ENCODE peak calls at places on chromosome 13, in ten cellular contexts. One of them, this sample, is unnamed.

GRCh38 chr13:109204252-109204651 is 574.8 kb downstream of the MYO16 start:
- DNase-seq in lung: no peak
- DNase-seq in retinal pigment epithelial cell: no peak
- DNase-seq in fibroblast of pulmonary artery: no peak
- DNase-seq in SK-N-SH: no peak
- DNase-seq in cardiac fibroblast: peak; percentile 30
- DNase-seq in thoracic aorta: no peak
- DNase-seq in fibroblast of lung: peak; percentile 18
- DNase-seq in endodermal cell: no peak
- DNase-seq in testis: no peak
- DNase-seq in this sample: no peak

GRCh38 chr13:22009500-22009899 is 338.6 kb downstream of the FGF9 start:
- DNase-seq in lung: no peak
- DNase-seq in retinal pigment epithelial cell: no peak
- DNase-seq in fibroblast of pulmonary artery: no peak
- DNase-seq in SK-N-SH: no peak
- DNase-seq in cardiac fibroblast: no peak
- DNase-seq in thoracic aorta: no peak
- DNase-seq in fibroblast of lung: no peak
- DNase-seq in endodermal cell: no peak
- DNase-seq in testis: peak; percentile 20
- DNase-seq in this sample: no peak

GRCh38 chr13:26074706-26075105 is 22.9 kb upstream of the SHISA2 start:
- DNase-seq in lung: no peak
- DNase-seq in retinal pigment epithelial cell: no peak
- DNase-seq in fibroblast of pulmonary artery: peak; percentile 33
- DNase-seq in SK-N-SH: no peak
- DNase-seq in cardiac fibroblast: peak; percentile 65
- DNase-seq in thoracic aorta: no peak
- DNase-seq in fibroblast of lung: no peak
- DNase-seq in endodermal cell: no peak
- DNase-seq in testis: peak; percentile 22
- DNase-seq in this sample: peak; percentile 41

GRCh38 chr13:42000836-42001235 is 39.9 kb upstream of the VWA8 start:
- DNase-seq in lung: no peak
- DNase-seq in retinal pigment epithelial cell: peak; percentile 9
- DNase-seq in fibroblast of pulmonary artery: no peak
- DNase-seq in SK-N-SH: no peak
- DNase-seq in cardiac fibroblast: no peak
- DNase-seq in thoracic aorta: no peak
- DNase-seq in fibroblast of lung: no peak
- DNase-seq in endodermal cell: no peak
- DNase-seq in testis: no peak
- DNase-seq in this sample: no peak

GRCh38 chr13:90801621-90802020 is 545.9 kb upstream of the MIR17HG start:
- DNase-seq in lung: no peak
- DNase-seq in retinal pigment epithelial cell: no peak
- DNase-seq in fibroblast of pulmonary artery: no peak
- DNase-seq in SK-N-SH: no peak
- DNase-seq in cardiac fibroblast: no peak
- DNase-seq in thoracic aorta: no peak
- DNase-seq in fibroblast of lung: no peak
- DNase-seq in endodermal cell: no peak
- DNase-seq in testis: no peak
- DNase-seq in this sample: no peak

GRCh38 chr13:87444135-87444534 is 227.0 kb upstream of the SLITRK5 start:
- DNase-seq in lung: no peak
- DNase-seq in retinal pigment epithelial cell: no peak
- DNase-seq in fibroblast of pulmonary artery: no peak
- DNase-seq in SK-N-SH: no peak
- DNase-seq in cardiac fibroblast: no peak
- DNase-seq in thoracic aorta: no peak
- DNase-seq in fibroblast of lung: no peak
- DNase-seq in endodermal cell: no peak
- DNase-seq in testis: no peak
- DNase-seq in this sample: no peak

GRCh38 chr13:85590231-85590931 is 208.8 kb downstream of the SLITRK6 start:
- DNase-seq in lung: no peak
- DNase-seq in retinal pigment epithelial cell: peak; percentile 32
- DNase-seq in fibroblast of pulmonary artery: peak; percentile 6
- DNase-seq in SK-N-SH: no peak
- DNase-seq in cardiac fibroblast: no peak
- DNase-seq in thoracic aorta: no peak
- DNase-seq in fibroblast of lung: peak; percentile 19
- DNase-seq in endodermal cell: no peak
- DNase-seq in testis: no peak
- DNase-seq in this sample: peak; percentile 7

GRCh38 chr13:74278901-74279300 is 144.7 kb upstream of the KLF12 start:
- DNase-seq in lung: no peak
- DNase-seq in retinal pigment epithelial cell: no peak
- DNase-seq in fibroblast of pulmonary artery: no peak
- DNase-seq in SK-N-SH: no peak
- DNase-seq in cardiac fibroblast: no peak
- DNase-seq in thoracic aorta: no peak
- DNase-seq in fibroblast of lung: no peak
- DNase-seq in endodermal cell: no peak
- DNase-seq in testis: no peak
- DNase-seq in this sample: no peak

GRCh38 chr13:51588406-51588949 is 4.2 kb downstream of the WDFY2 start:
- DNase-seq in lung: no peak
- DNase-seq in retinal pigment epithelial cell: no peak
- DNase-seq in fibroblast of pulmonary artery: no peak
- DNase-seq in SK-N-SH: no peak
- DNase-seq in cardiac fibroblast: no peak
- DNase-seq in thoracic aorta: no peak
- DNase-seq in fibroblast of lung: no peak
- DNase-seq in endodermal cell: no peak
- DNase-seq in testis: peak; percentile 80
- DNase-seq in this sample: no peak

GRCh38 chr13:95193509-95194230 is 107.6 kb downstream of the ABCC4 start:
- DNase-seq in lung: no peak
- DNase-seq in retinal pigment epithelial cell: no peak
- DNase-seq in fibroblast of pulmonary artery: no peak
- DNase-seq in SK-N-SH: no peak
- DNase-seq in cardiac fibroblast: no peak
- DNase-seq in thoracic aorta: no peak
- DNase-seq in fibroblast of lung: no peak
- DNase-seq in endodermal cell: no peak
- DNase-seq in testis: no peak
- DNase-seq in this sample: no peak

DNA sequence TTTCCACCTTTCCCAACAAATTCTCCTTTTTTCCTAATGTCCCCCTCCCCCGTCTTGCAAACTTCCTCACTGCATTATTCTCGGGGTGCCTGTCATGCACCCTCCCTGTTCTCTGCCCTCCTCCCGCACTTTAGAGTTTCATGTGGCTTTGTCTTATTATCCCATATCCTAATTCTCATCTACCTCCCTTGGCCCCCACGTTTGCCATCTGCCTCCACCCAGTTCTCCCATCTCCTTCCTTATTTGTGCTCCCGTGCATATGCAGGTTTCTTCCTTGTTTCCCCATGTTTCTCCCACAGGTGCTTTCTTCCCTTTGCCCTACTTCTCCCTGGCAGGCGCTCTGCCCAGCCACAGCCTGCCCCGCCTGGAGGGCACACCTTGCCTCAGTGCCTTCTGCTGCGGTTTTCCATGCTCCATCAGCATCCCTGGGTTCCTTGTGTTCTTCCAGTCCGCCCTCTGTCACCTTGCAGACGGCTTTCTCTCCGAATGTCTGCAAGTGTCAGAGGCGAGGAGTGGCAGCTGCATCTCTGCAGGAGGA is 1.5 kb downstream of the SPATA13 start:
- DNase-seq in lung: no peak
- DNase-seq in retinal pigment epithelial cell: no peak
- DNase-seq in fibroblast of pulmonary artery: no peak
- DNase-seq in SK-N-SH: no peak
- DNase-seq in cardiac fibroblast: no peak
- DNase-seq in thoracic aorta: no peak
- DNase-seq in fibroblast of lung: no peak
- DNase-seq in endodermal cell: no peak
- DNase-seq in testis: no peak
- DNase-seq in this sample: no peak
- H3K4me3 ChIP-seq in lung: peak overlapping the region; percentile 75
- H3K4me3 ChIP-seq in retinal pigment epithelial cell: peak overlapping the region; percentile 77
- H3K4me3 ChIP-seq in fibroblast of pulmonary artery: peak overlapping the region; percentile 81
- H3K4me3 ChIP-seq in SK-N-SH: no peak overlapping the region
- H3K4me3 ChIP-seq in cardiac fibroblast: no peak overlapping the region
- H3K4me3 ChIP-seq in thoracic aorta: no peak overlapping the region
- H3K4me3 ChIP-seq in fibroblast of lung: peak overlapping the region; percentile 67
- H3K4me3 ChIP-seq in endodermal cell: peak overlapping the region; percentile 89
- H3K4me3 ChIP-seq in testis: no peak overlapping the region
- H3K4me3 ChIP-seq in this sample: no peak overlapping the region

DNA sequence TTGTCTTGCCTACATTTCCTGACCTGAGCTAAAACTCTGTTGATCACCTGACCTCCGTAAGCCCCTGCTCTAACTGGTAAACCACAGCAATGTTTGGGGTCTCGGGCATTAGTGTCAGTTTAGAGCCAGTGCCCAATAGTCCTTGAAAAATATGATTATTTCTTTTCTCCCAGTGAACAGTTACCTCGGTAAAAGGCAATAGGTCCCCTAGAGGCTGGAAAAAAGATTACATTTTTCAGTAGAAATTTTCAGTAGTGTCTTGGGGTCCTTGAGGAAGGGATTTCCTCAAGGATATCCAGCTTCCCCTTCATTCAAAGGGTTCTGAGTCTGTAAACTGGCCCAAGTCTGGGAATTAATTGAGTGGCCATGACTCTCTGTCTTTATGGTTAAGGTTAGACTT is 177.5 kb downstream of the SLC7A1 start:
- DNase-seq in lung: no peak
- DNase-seq in retinal pigment epithelial cell: no peak
- DNase-seq in fibroblast of pulmonary artery: no peak
- DNase-seq in SK-N-SH: no peak
- DNase-seq in cardiac fibroblast: no peak
- DNase-seq in thoracic aorta: no peak
- DNase-seq in fibroblast of lung: no peak
- DNase-seq in endodermal cell: no peak
- DNase-seq in testis: no peak
- DNase-seq in this sample: no peak
- TF ChIP-seq CTCF in lung: no peak
- TF ChIP-seq CTCF in retinal pigment epithelial cell: peak; percentile 9
- TF ChIP-seq CTCF in fibroblast of pulmonary artery: peak; percentile 4
- TF ChIP-seq CTCF in SK-N-SH: peak; percentile 23
- TF ChIP-seq CTCF in cardiac fibroblast: no peak
- TF ChIP-seq CTCF in thoracic aorta: no peak
- TF ChIP-seq CTCF in fibroblast of lung: no peak
- TF ChIP-seq CTCF in endodermal cell: peak; percentile 67
- TF ChIP-seq CTCF in testis: peak; percentile 12
- TF ChIP-seq CTCF in this sample: peak; percentile 32

GRCh38 chr13:50001287-50001686 is 4.4 kb downstream of the TRIM13 start:
- DNase-seq in lung: no peak
- DNase-seq in retinal pigment epithelial cell: no peak
- DNase-seq in fibroblast of pulmonary artery: no peak
- DNase-seq in SK-N-SH: no peak
- DNase-seq in cardiac fibroblast: no peak
- DNase-seq in thoracic aorta: no peak
- DNase-seq in fibroblast of lung: no peak
- DNase-seq in endodermal cell: no peak
- DNase-seq in testis: no peak
- DNase-seq in this sample: peak; percentile 29

GRCh38 chr13:49996951-49997895 is at the start of gene TRIM13:
- DNase-seq in lung: peak; percentile 87
- DNase-seq in retinal pigment epithelial cell: peak; percentile 74
- DNase-seq in fibroblast of pulmonary artery: peak; percentile 92
- DNase-seq in SK-N-SH: peak; percentile 72
- DNase-seq in cardiac fibroblast: peak; percentile 93
- DNase-seq in thoracic aorta: peak; percentile 65
- DNase-seq in fibroblast of lung: peak; percentile 93
- DNase-seq in endodermal cell: peak; percentile 94
- DNase-seq in testis: peak; percentile 94
- DNase-seq in this sample: peak; percentile 95

GRCh38 chr13:49996166-49996915 is 501 bp upstream of the TRIM13 start:
- DNase-seq in lung: peak; percentile 93
- DNase-seq in retinal pigment epithelial cell: peak; percentile 70
- DNase-seq in fibroblast of pulmonary artery: peak; percentile 95
- DNase-seq in SK-N-SH: peak; percentile 96
- DNase-seq in cardiac fibroblast: peak; percentile 92
- DNase-seq in thoracic aorta: peak; percentile 54
- DNase-seq in fibroblast of lung: peak; percentile 93
- DNase-seq in endodermal cell: peak; percentile 95
- DNase-seq in testis: peak; percentile 92
- DNase-seq in this sample: peak; percentile 96

GRCh38 chr13:49997935-49998334 is 1.1 kb downstream of the TRIM13 start:
- DNase-seq in lung: no peak
- DNase-seq in retinal pigment epithelial cell: no peak
- DNase-seq in fibroblast of pulmonary artery: no peak
- DNase-seq in SK-N-SH: no peak
- DNase-seq in cardiac fibroblast: peak; percentile 11
- DNase-seq in thoracic aorta: no peak
- DNase-seq in fibroblast of lung: peak; percentile 22
- DNase-seq in endodermal cell: no peak
- DNase-seq in testis: no peak
- DNase-seq in this sample: no peak

DNA sequence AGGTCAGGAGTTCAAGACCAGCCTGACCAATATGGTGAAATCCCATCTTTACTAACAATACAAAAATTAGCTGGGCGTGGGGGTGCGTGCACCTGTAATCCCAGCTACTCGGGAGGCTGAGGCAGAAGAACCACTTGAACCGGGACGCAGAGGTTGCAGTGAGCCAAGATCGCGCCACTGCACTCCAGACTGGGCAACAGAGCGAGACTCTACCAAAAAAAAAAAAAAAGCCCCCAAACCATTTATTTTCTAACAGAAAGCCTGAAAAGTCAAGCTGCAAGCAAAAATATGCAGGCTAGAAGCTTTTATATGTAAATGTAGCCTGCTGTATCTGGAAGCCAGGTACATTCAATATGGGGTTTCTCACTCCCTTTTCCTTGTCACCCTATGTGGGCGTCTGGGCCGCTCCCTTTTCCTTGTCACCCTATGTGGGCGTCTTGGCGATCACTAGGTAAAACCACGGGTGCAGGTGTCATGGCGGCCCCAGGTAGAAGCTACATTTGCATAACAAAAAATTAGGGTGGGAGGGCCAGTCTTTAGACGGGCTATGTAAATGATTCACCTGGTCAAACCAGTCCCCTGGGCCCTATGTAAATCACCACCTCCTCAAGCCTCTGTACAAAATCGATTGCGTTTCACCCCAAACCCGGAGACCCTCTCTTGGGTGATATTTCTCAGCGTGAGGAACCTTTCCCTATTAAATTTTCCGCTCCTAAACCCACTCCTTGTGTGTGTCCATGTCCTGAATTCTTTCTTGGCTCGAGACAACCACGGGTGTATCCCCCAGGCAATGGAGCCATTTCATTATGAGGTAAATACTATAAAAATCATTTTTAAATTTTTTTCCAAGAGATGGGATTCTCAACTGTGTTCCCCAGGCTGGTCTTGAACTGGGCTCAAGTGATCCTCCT is 2.1 kb downstream of the TRIM13 start:
- DNase-seq in lung: no peak
- DNase-seq in retinal pigment epithelial cell: no peak
- DNase-seq in fibroblast of pulmonary artery: no peak
- DNase-seq in SK-N-SH: no peak
- DNase-seq in cardiac fibroblast: no peak
- DNase-seq in thoracic aorta: no peak
- DNase-seq in fibroblast of lung: no peak
- DNase-seq in endodermal cell: peak; percentile 83
- DNase-seq in testis: no peak
- DNase-seq in this sample: no peak
- H3K4me3 ChIP-seq in lung: no peak overlapping the region
- H3K4me3 ChIP-seq in retinal pigment epithelial cell: peak overlapping the region; percentile 71
- H3K4me3 ChIP-seq in fibroblast of pulmonary artery: peak overlapping the region; percentile 86
- H3K4me3 ChIP-seq in SK-N-SH: peak overlapping the region; percentile 94
- H3K4me3 ChIP-seq in cardiac fibroblast: peak overlapping the region; percentile 87
- H3K4me3 ChIP-seq in thoracic aorta: peak overlapping the region; percentile 82
- H3K4me3 ChIP-seq in fibroblast of lung: peak overlapping the region; percentile 95
- H3K4me3 ChIP-seq in endodermal cell: peak overlapping the region; percentile 98
- H3K4me3 ChIP-seq in testis: no peak overlapping the region
- H3K4me3 ChIP-seq in this sample: peak overlapping the region; percentile 88

GRCh38 chr13:46962286-46962941 is 65.6 kb upstream of the HTR2A start:
- DNase-seq in lung: no peak
- DNase-seq in retinal pigment epithelial cell: peak; percentile 20
- DNase-seq in fibroblast of pulmonary artery: peak; percentile 8
- DNase-seq in SK-N-SH: no peak
- DNase-seq in cardiac fibroblast: peak; percentile 37
- DNase-seq in thoracic aorta: no peak
- DNase-seq in fibroblast of lung: peak; percentile 31
- DNase-seq in endodermal cell: no peak
- DNase-seq in testis: no peak
- DNase-seq in this sample: peak; percentile 41
- TF ChIP-seq CTCF in lung: no peak
- TF ChIP-seq CTCF in retinal pigment epithelial cell: peak; percentile 63
- TF ChIP-seq CTCF in fibroblast of pulmonary artery: peak; percentile 49
- TF ChIP-seq CTCF in SK-N-SH: peak; percentile 61
- TF ChIP-seq CTCF in cardiac fibroblast: peak; percentile 24
- TF ChIP-seq CTCF in thoracic aorta: no peak
- TF ChIP-seq CTCF in fibroblast of lung: peak; percentile 36
- TF ChIP-seq CTCF in endodermal cell: peak; percentile 77
- TF ChIP-seq CTCF in testis: no peak
- TF ChIP-seq CTCF in this sample: peak; percentile 62